ENCODE peak calls at places on chromosome 14, in ten cellular contexts. W is NCI-H345; C is heart right ventricle; M is EL; A is NCI-H510A treated with DMSO at 0.1 percent for 48 hours; B is GM06990; N is epithelial cell of esophagus; S is T-helper 9 cell; Y is stimulated activated CD4-positive, alpha-beta T cell treated with anti-CD3 and anti-CD28 coated beads, Interleukin-4, amount 100 ng/mL, for 48 hours; L is ecto neural progenitor cell. X is an unnamed sample.
A peak's percentile ranks its signal among the peaks of the same experiment; 100 is the strongest.

GRCh38 chr14:65835501-65835900 is 423.0 kb downstream of the FUT8 start:
- DNase-seq in W (no peak), C (no peak), M (no peak), A (no peak), B (no peak), N (no peak), S (no peak), Y (no peak), L (no peak), X (no peak)

GRCh38 chr14:21061347-21061668 is 3.7 kb downstream of the RNASE8 start:
- DNase-seq in W (no peak), C (no peak), M (no peak), A (no peak), B (no peak), N (no peak), S (no peak), Y (no peak), L (no peak), X (no peak)

GRCh38 chr14:68780358-68781160 is 12.3 kb downstream of the ZFP36L1 start:
- DNase-seq in W (no peak), C (peak; percentile 74), M (peak; percentile 56), A (no peak), B (no peak), N (no peak), S (no peak), Y (no peak), L (peak; percentile 59), X (peak; percentile 68)

GRCh38 chr14:99270491-99271287 is 1.3 kb downstream of the BCL11B start:
- DNase-seq in W (peak; percentile 65), C (no peak), M (no peak), A (peak; percentile 19), B (no peak), N (no peak), S (no peak), Y (no peak), L (peak; percentile 73), X (no peak)

GRCh38 chr14:70828188-70828587 is 18.9 kb upstream of the MAP3K9 start:
- DNase-seq in W (no peak), C (no peak), M (no peak), A (no peak), B (no peak), N (no peak), S (no peak), Y (no peak), L (no peak), X (peak; percentile 12)

GRCh38 chr14:40074169-40074568 is 641.9 kb upstream of the FBXO33 start:
- DNase-seq in W (no peak), C (no peak), M (no peak), A (no peak), B (no peak), N (no peak), S (no peak), Y (no peak), L (no peak), X (peak; percentile 69)

GRCh38 chr14:39988939-39989338 is 556.7 kb upstream of the FBXO33 start:
- DNase-seq in W (peak; percentile 69), C (no peak), M (no peak), A (peak; percentile 81), B (no peak), N (peak; percentile 62), S (no peak), Y (no peak), L (no peak), X (no peak)

GRCh38 chr14:24802236-24802635 is 168.2 kb upstream of the GZMB start:
- DNase-seq in W (no peak), C (no peak), M (no peak), A (no peak), B (no peak), N (no peak), S (no peak), Y (no peak), L (no peak), X (no peak)

GRCh38 chr14:68982581-68982980 is 3.5 kb upstream of the ACTN1 start:
- DNase-seq in W (no peak), C (no peak), M (peak; percentile 43), A (no peak), B (no peak), N (no peak), S (no peak), Y (no peak), L (no peak), X (no peak)

GRCh38 chr14:101494826-101495225 is 66.5 kb upstream of the DIO3 start:
- DNase-seq in W (no peak), C (no peak), M (no peak), A (no peak), B (no peak), N (no peak), S (no peak), Y (no peak), L (peak; percentile 20), X (peak; percentile 43)

GRCh38 chr14:104320611-104321086 is 182.3 kb downstream of the KIF26A start:
- DNase-seq in W (no peak), C (no peak), M (no peak), A (no peak), B (no peak), N (no peak), S (no peak), Y (no peak), L (no peak), X (peak; percentile 34)

GRCh38 chr14:69708586-69709169 is 58.3 kb upstream of the SRSF5 start:
- DNase-seq in W (peak; percentile 17), C (no peak), M (no peak), A (peak; percentile 64), B (no peak), N (peak; percentile 26), S (no peak), Y (no peak), L (peak; percentile 82), X (no peak)

GRCh38 chr14:33210304-33210703 is 271.6 kb downstream of the NPAS3 start:
- DNase-seq in W (no peak), C (no peak), M (no peak), A (no peak), B (no peak), N (peak; percentile 52), S (no peak), Y (no peak), L (peak; percentile 51), X (no peak)

GRCh38 chr14:53581497-53581896 is 375.1 kb downstream of the BMP4 start:
- DNase-seq in W (no peak), C (no peak), M (no peak), A (no peak), B (no peak), N (no peak), S (no peak), Y (no peak), L (no peak), X (peak; percentile 84)

GRCh38 chr14:103854822-103855733 is 7.7 kb upstream of the PPP1R13B start:
- DNase-seq in W (peak; percentile 73), C (peak; percentile 71), M (no peak), A (peak; percentile 81), B (no peak), N (peak; percentile 65), S (no peak), Y (no peak), L (peak; percentile 57), X (peak; percentile 88)

GRCh38 chr14:52911904-52912303 is 38.9 kb downstream of the FERMT2 start:
- DNase-seq in W (no peak), C (no peak), M (no peak), A (no peak), B (no peak), N (no peak), S (no peak), Y (no peak), L (no peak), X (no peak)

GRCh38 chr14:70640938-70641547 is 673 bp upstream of the TTC9 start:
- DNase-seq in W (peak; percentile 58), C (no peak), M (peak; percentile 33), A (peak; percentile 51), B (peak; percentile 82), N (peak; percentile 75), S (peak; percentile 38), Y (no peak), L (peak; percentile 54), X (peak; percentile 74)

GRCh38 chr14:32457213-32457920 is 128.3 kb downstream of the AKAP6 start:
- DNase-seq in W (no peak), C (peak; percentile 65), M (peak; percentile 82), A (no peak), B (no peak), N (no peak), S (no peak), Y (no peak), L (no peak), X (peak; percentile 90)

GRCh38 chr14:67477926-67478915 is 10.3 kb downstream of the TMEM229B start:
- DNase-seq in W (peak; percentile 97), C (no peak), M (no peak), A (peak; percentile 95), B (no peak), N (peak; percentile 67), S (no peak), Y (no peak), L (no peak), X (no peak)

GRCh38 chr14:77301103-77301502 is 19.6 kb downstream of the POMT2 start:
- DNase-seq in W (peak; percentile 48), C (peak; percentile 69), M (peak; percentile 68), A (peak; percentile 21), B (peak; percentile 34), N (peak; percentile 87), S (peak; percentile 37), Y (peak; percentile 38), L (peak; percentile 80), X (peak; percentile 95)

GRCh38 chr14:63345826-63346225 is 27.1 kb upstream of the GPHB5 start:
- DNase-seq in W (peak; percentile 13), C (no peak), M (no peak), A (peak; percentile 57), B (no peak), N (no peak), S (no peak), Y (no peak), L (no peak), X (no peak)

GRCh38 chr14:96205059-96205993 is 687 bp downstream of the BDKRB2 start:
- DNase-seq in W (no peak), C (no peak), M (no peak), A (peak; percentile 17), B (no peak), N (peak; percentile 88), S (no peak), Y (no peak), L (no peak), X (no peak)

GRCh38 chr14:69439516-69440270 is 41.2 kb downstream of the SLC39A9 start:
- DNase-seq in W (no peak), C (no peak), M (no peak), A (no peak), B (no peak), N (no peak), S (no peak), Y (no peak), L (no peak), X (no peak)

GRCh38 chr14:101457936-101458535 is 103.3 kb upstream of the DIO3 start:
- DNase-seq in W (no peak), C (no peak), M (no peak), A (no peak), B (no peak), N (no peak), S (no peak), Y (no peak), L (peak; percentile 70), X (peak; percentile 72)

GRCh38 chr14:28629328-28630004 is 137.1 kb upstream of the FOXG1 start:
- DNase-seq in W (no peak), C (no peak), M (no peak), A (no peak), B (no peak), N (peak; percentile 68), S (no peak), Y (no peak), L (no peak), X (no peak)

GRCh38 chr14:103019827-103020226 is 37.5 kb downstream of the CDC42BPB start:
- DNase-seq in W (no peak), C (no peak), M (no peak), A (no peak), B (no peak), N (peak; percentile 57), S (no peak), Y (no peak), L (no peak), X (no peak)

GRCh38 chr14:89399594-89400068 is 17.4 kb downstream of the FOXN3 start:
- DNase-seq in W (peak; percentile 9), C (peak; percentile 38), M (peak; percentile 13), A (peak; percentile 91), B (no peak), N (peak; percentile 12), S (no peak), Y (no peak), L (no peak), X (peak; percentile 62)

GRCh38 chr14:42804146-42804545 is 1197.5 kb downstream of the LRFN5 start:
- DNase-seq in W (peak; percentile 57), C (no peak), M (no peak), A (peak; percentile 21), B (no peak), N (no peak), S (no peak), Y (no peak), L (no peak), X (no peak)